ENCODE peak calls at places on chromosomes 2 and 18, in five cellular contexts. One of them, this sample, is unnamed.

GRCh38 chr2:26325851-26326250 is 20.1 kb upstream of the SELENOI start:
- DNase-seq in stimulated activated naive CD4-positive, alpha-beta T cell: no peak
- DNase-seq in caudate nucleus: no peak
- DNase-seq in NCI-H774: no peak
- DNase-seq in A172: no peak
- DNase-seq in this sample: no peak

GRCh38 chr18:24432618-24433017 is 6.1 kb downstream of the IMPACT start:
- DNase-seq in caudate nucleus: no peak
- DNase-seq in stimulated activated naive CD4-positive, alpha-beta T cell: no peak
- DNase-seq in NCI-H774: no peak
- DNase-seq in A172: no peak
- DNase-seq in this sample: no peak

GRCh38 chr2:102186676-102187190 is at the start of gene IL1RL2:
- DNase-seq in NCI-H774: no peak
- DNase-seq in A172: no peak
- DNase-seq in caudate nucleus: no peak
- DNase-seq in stimulated activated naive CD4-positive, alpha-beta T cell: no peak
- DNase-seq in this sample: no peak

GRCh38 chr2:202042444-202042843 is 8.8 kb downstream of the FZD7 start:
- DNase-seq in NCI-H774: no peak
- DNase-seq in A172: peak
- DNase-seq in caudate nucleus: no peak
- DNase-seq in stimulated activated naive CD4-positive, alpha-beta T cell: no peak
- DNase-seq in this sample: no peak

GRCh38 chr18:50465211-50466153 is 90.6 kb downstream of the SKA1 start:
- DNase-seq in stimulated activated naive CD4-positive, alpha-beta T cell: no peak
- DNase-seq in A172: no peak
- DNase-seq in caudate nucleus: no peak
- DNase-seq in NCI-H774: no peak
- DNase-seq in this sample: no peak

GRCh38 chr18:46034230-46034629 is 37.8 kb downstream of the PSTPIP2 start:
- DNase-seq in stimulated activated naive CD4-positive, alpha-beta T cell: no peak
- DNase-seq in caudate nucleus: no peak
- DNase-seq in NCI-H774: no peak
- DNase-seq in A172: peak
- DNase-seq in this sample: no peak

GRCh38 chr2:10794891-10795290 is 17.7 kb downstream of the PDIA6 start:
- DNase-seq in stimulated activated naive CD4-positive, alpha-beta T cell: no peak
- DNase-seq in A172: no peak
- DNase-seq in caudate nucleus: no peak
- DNase-seq in NCI-H774: no peak
- DNase-seq in this sample: no peak

GRCh38 chr2:228699400-228699799 is 517.9 kb upstream of the SPHKAP start:
- DNase-seq in stimulated activated naive CD4-positive, alpha-beta T cell: no peak
- DNase-seq in caudate nucleus: no peak
- DNase-seq in A172: peak
- DNase-seq in NCI-H774: no peak
- DNase-seq in this sample: no peak

GRCh38 chr2:113181491-113182051 is 7.8 kb downstream of the PSD4 start:
- DNase-seq in NCI-H774: no peak
- DNase-seq in caudate nucleus: no peak
- DNase-seq in A172: no peak
- DNase-seq in stimulated activated naive CD4-positive, alpha-beta T cell: no peak
- DNase-seq in this sample: no peak

GRCh38 chr2:97742381-97742847 is 29.0 kb downstream of the ZAP70 start:
- DNase-seq in caudate nucleus: no peak
- DNase-seq in A172: peak
- DNase-seq in NCI-H774: no peak
- DNase-seq in stimulated activated naive CD4-positive, alpha-beta T cell: no peak
- DNase-seq in this sample: no peak

GRCh38 chr2:143758629-143759330 is 629.6 kb downstream of the ARHGAP15 start:
- DNase-seq in NCI-H774: no peak
- DNase-seq in A172: no peak
- DNase-seq in caudate nucleus: no peak
- DNase-seq in stimulated activated naive CD4-positive, alpha-beta T cell: no peak
- DNase-seq in this sample: no peak

GRCh38 chr2:166234112-166234846 is 106.5 kb upstream of the SCN1A start:
- DNase-seq in A172: peak
- DNase-seq in caudate nucleus: no peak
- DNase-seq in NCI-H774: no peak
- DNase-seq in stimulated activated naive CD4-positive, alpha-beta T cell: no peak
- DNase-seq in this sample: no peak

This sample was measured in NCI-H748 treated with DMSO at 0.1 percent for 48 hours.